ENCODE peak calls at places on chromosomes 7 and 10, in five cellular contexts. K, A, H, G and N are unnamed samples.

GRCh38 chr10:20084451-20084850 is 268.2 kb downstream of the PLXDC2 start:
- DNase-seq in K (no peak), A (no peak), H (no peak), G (peak), N (no peak)

GRCh38 chr7:27173412-27174076 is 576 bp downstream of the HOXA10 start:
- DNase-seq in K (no peak), A (peak), H (no peak), G (peak), N (no peak)

GRCh38 chr7:87316846-87317545 is 28.5 kb upstream of the CROT start:
- DNase-seq in K (peak), A (peak), H (no peak), G (peak), N (no peak)

GRCh38 chr10:43253461-43254198 is 13.2 kb downstream of the RASGEF1A start:
- DNase-seq in K (no peak), A (no peak), H (no peak), G (no peak), N (no peak)

GRCh38 chr7:27532256-27532783 is 130.4 kb downstream of the HIBADH start:
- DNase-seq in K (peak), A (peak), H (no peak), G (no peak), N (no peak)

GRCh38 chr10:92839191-92840085 is 8.9 kb upstream of the EXOC6 start:
- DNase-seq in K (peak), A (no peak), H (no peak), G (peak), N (no peak)

GRCh38 chr7:114639456-114639855 is 224.8 kb downstream of the FOXP2 start:
- DNase-seq in K (no peak), A (no peak), H (no peak), G (no peak), N (no peak)

GRCh38 chr7:34949356-34949755 is 87.9 kb downstream of the DPY19L1 start:
- DNase-seq in K (peak), A (peak), H (no peak), G (no peak), N (no peak)

GRCh38 chr10:71965623-71966022 is 1.4 kb downstream of the CHST3 start:
- DNase-seq in K (no peak), A (no peak), H (no peak), G (no peak), N (no peak)

GRCh38 chr7:85125679-85126078 is 61.2 kb downstream of the SEMA3D start:
- DNase-seq in K (peak), A (no peak), H (no peak), G (no peak), N (no peak)

GRCh38 chr10:14601872-14602725 is 172.6 kb downstream of the FAM107B start:
- DNase-seq in K (peak), A (peak), H (no peak), G (peak), N (no peak)

GRCh38 chr10:1372212-1372611 is 316.0 kb downstream of the WDR37 start:
- DNase-seq in K (no peak), A (no peak), H (no peak), G (no peak), N (no peak)

GRCh38 chr7:15007507-15007906 is 105.0 kb upstream of the DGKB start:
- DNase-seq in K (no peak), A (no peak), H (peak), G (peak), N (no peak)

GRCh38 chr10:36313142-36313541 is 671.0 kb upstream of the FZD8 start:
- DNase-seq in K (no peak), A (no peak), H (no peak), G (no peak), N (no peak)

GRCh38 chr10:77587424-77587806 is 50.2 kb downstream of the KCNMA1 start:
- DNase-seq in K (no peak), A (no peak), H (no peak), G (no peak), N (no peak)

GRCh38 chr7:100356416-100357068 is 1.4 kb upstream of the PILRB start:
- DNase-seq in K (no peak), A (no peak), H (no peak), G (no peak), N (no peak)

GRCh38 chr7:86818903-86819302 is 175.2 kb downstream of the GRM3 start:
- DNase-seq in K (no peak), A (no peak), H (no peak), G (no peak), N (no peak)

GRCh38 chr7:116210345-116211005 is at the start of gene TES:
- DNase-seq in K (peak), A (peak), H (peak), G (peak), N (peak)

GRCh38 chr7:50284296-50284695 is 20.2 kb upstream of the IKZF1 start:
- DNase-seq in K (no peak), A (no peak), H (no peak), G (no peak), N (no peak)

GRCh38 chr7:74501298-74501697 is 47.6 kb downstream of the GTF2IRD1 start:
- DNase-seq in K (no peak), A (no peak), H (no peak), G (no peak), N (no peak)

GRCh38 chr7:5429253-5429856 is 5.7 kb upstream of the TNRC18 start:
- DNase-seq in K (peak), A (peak), H (no peak), G (peak), N (no peak)

GRCh38 chr7:70303780-70304179 is 705.5 kb downstream of the AUTS2 start:
- DNase-seq in K (no peak), A (no peak), H (no peak), G (no peak), N (no peak)

GRCh38 chr10:110682348-110682747 is 38.2 kb downstream of the RBM20 start:
- DNase-seq in K (no peak), A (no peak), H (no peak), G (no peak), N (no peak)

GRCh38 chr10:86658751-86659150 is 4.4 kb downstream of the OPN4 start:
- DNase-seq in K (no peak), A (no peak), H (no peak), G (no peak), N (no peak)

GRCh38 chr7:16465469-16466086 is at the start of gene SOSTDC1:
- DNase-seq in K (no peak), A (no peak), H (peak), G (no peak), N (peak)

GRCh38 chr10:122329416-122329815 is 45.1 kb upstream of the PLEKHA1 start:
- DNase-seq in K (no peak), A (no peak), H (no peak), G (no peak), N (no peak)

GRCh38 chr10:122326806-122327205 is 47.7 kb upstream of the PLEKHA1 start:
- DNase-seq in K (no peak), A (no peak), H (no peak), G (no peak), N (no peak)

GRCh38 chr10:122326385-122326784 is 48.1 kb upstream of the PLEKHA1 start:
- DNase-seq in K (no peak), A (no peak), H (no peak), G (no peak), N (no peak)

GRCh38 chr10:122327237-122328206 is 47.0 kb upstream of the PLEKHA1 start:
- DNase-seq in K (no peak), A (no peak), H (no peak), G (no peak), N (no peak)

GRCh38 chr10:122328676-122329075 is 45.8 kb upstream of the PLEKHA1 start:
- DNase-seq in K (no peak), A (no peak), H (no peak), G (no peak), N (no peak)
- H3K18ac ChIP-seq in K (no peak), A (no peak), H (no peak), G (no peak), N (no peak)

DNA sequence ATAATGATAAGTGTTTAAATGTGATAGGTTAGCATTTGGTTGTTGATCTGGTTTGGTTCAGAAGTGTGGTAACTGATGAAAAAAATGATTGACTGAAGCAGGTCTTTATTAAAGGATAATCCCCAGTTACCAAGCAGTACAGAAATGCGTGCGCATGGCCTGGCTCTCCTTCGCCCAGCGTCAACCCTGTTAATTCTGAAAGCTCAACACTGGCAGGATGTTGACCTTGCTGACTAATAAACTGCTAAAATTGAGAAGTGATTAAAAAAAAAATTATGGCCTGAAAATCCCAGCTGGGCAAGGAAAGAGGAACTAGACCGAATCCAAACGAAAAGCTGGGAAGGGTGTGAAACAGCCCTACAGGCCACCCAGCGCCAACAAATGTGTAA is 755 bp downstream of the SHTN1 start:
- DNase-seq in K (peak), A (no peak), H (no peak), G (no peak), N (no peak)
- H2AFZ ChIP-seq in K (peak), A (no peak), H (peak), G (peak), N (peak)

GRCh38 chr10:126011995-126012394 is 115.6 kb downstream of the FANK1 start:
- DNase-seq in K (no peak), A (no peak), H (no peak), G (no peak), N (no peak)
- H3K4me3 ChIP-seq in K (no peak), A (no peak), H (no peak), G (no peak), N (no peak)

GRCh38 chr10:32713560-32713959 is 244.5 kb downstream of the ITGB1 start:
- DNase-seq in K (no peak), A (no peak), H (no peak), G (no peak), N (no peak)
- H3K18ac ChIP-seq in K (no peak), A (no peak), H (no peak), G (no peak), N (no peak)

GRCh38 chr7:46011059-46011458 is 90.0 kb upstream of the IGFBP3 start:
- DNase-seq in K (no peak), A (no peak), H (no peak), G (no peak), N (no peak)

GRCh38 chr7:46007990-46008643 is 87.0 kb upstream of the IGFBP3 start:
- DNase-seq in K (no peak), A (no peak), H (no peak), G (no peak), N (no peak)

GRCh38 chr7:46015107-46015868 is 94.2 kb upstream of the IGFBP3 start:
- DNase-seq in K (peak), A (peak), H (peak), G (peak), N (peak)

GRCh38 chr7:46007194-46007593 is 86.1 kb upstream of the IGFBP3 start:
- DNase-seq in K (peak), A (peak), H (no peak), G (no peak), N (no peak)

GRCh38 chr7:46011501-46011900 is 90.4 kb upstream of the IGFBP3 start:
- DNase-seq in K (no peak), A (no peak), H (no peak), G (no peak), N (no peak)
- H2AFZ ChIP-seq in K (no peak), A (no peak), H (no peak), G (no peak), N (no peak)

DNA sequence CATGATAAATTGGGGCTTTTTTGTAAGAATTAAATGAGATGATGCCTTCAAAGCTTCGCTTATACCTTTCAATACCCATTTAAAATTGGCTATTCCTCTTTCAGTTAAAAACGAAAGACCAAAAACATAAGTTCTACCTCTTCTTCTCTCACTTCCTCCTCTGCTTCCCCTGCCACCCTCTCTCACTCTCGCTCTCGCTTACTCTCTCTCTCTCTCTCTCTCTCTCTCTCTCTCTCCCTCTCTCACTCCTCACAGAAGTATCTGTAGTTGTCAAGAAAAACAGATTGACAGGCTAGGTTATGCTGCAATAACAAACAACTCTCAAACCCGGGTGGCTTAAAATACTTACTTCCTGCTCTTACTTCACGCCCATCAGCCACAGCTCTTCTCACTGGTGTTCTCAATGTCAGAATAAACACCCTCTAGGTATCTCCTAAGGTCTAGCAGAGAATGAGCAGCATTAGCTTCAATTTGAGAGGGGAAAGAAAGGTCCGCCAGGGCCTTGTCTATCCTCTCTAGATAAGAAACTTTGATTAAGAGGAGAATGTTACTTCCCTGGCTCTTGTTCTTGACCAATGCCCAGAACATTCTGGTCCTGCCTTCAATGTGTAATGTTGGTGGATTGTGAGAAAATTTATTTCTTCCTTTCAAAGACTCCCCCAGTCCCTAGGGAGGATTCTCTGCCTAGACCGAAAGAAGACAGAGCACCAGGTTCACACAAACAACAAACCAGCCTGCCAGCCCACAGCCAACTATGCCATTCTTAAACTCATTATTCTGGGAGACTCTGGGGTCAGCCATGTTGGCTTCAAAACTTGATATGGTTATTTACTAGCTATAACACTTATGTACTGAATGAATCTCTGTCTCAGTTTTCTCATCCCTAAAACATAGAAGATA is 1028.7 kb downstream of the XPNPEP1 start:
- DNase-seq in K (no peak), A (no peak), H (no peak), G (no peak), N (no peak)
- H3K4me3 ChIP-seq in K (no peak), A (no peak), H (no peak), G (no peak), N (no peak)

GRCh38 chr10:133179651-133180050 is 19.6 kb downstream of the KNDC1 start:
- DNase-seq in K (no peak), A (no peak), H (no peak), G (no peak), N (no peak)

GRCh38 chr10:133176546-133176945 is 16.5 kb downstream of the KNDC1 start:
- DNase-seq in K (no peak), A (no peak), H (no peak), G (no peak), N (no peak)

GRCh38 chr10:133178357-133179127 is 18.5 kb downstream of the KNDC1 start:
- DNase-seq in K (no peak), A (no peak), H (no peak), G (no peak), N (no peak)

GRCh38 chr10:133179128-133179520 is 19.1 kb downstream of the KNDC1 start:
- DNase-seq in K (no peak), A (no peak), H (no peak), G (no peak), N (no peak)

GRCh38 chr10:133177380-133178157 is 17.6 kb downstream of the KNDC1 start:
- DNase-seq in K (no peak), A (no peak), H (no peak), G (no peak), N (no peak)
- H3K18ac ChIP-seq in K (no peak), A (no peak), H (no peak), G (no peak), N (peak)

GRCh38 chr10:11835704-11836103 is 12.5 kb downstream of the PROSER2 start:
- DNase-seq in K (no peak), A (no peak), H (no peak), G (no peak), N (no peak)
- H2AFZ ChIP-seq in K (no peak), A (no peak), H (no peak), G (no peak), N (no peak)